ENCODE peak calls at places on chromosomes 13 and 19, in ten cellular contexts. I, C, S, V, D, E, Z, O, A and B are unnamed samples.
A peak's percentile ranks its signal among the peaks of the same experiment; 100 is the strongest.

GRCh38 chr13:112606125-112607001 is 18.4 kb upstream of the TUBGCP3 start:
- DNase-seq in V (peak; percentile 93), I (peak; percentile 48), S (peak; percentile 75), O (peak; percentile 76), C (peak; percentile 93), A (peak; percentile 94), Z (no peak), D (peak; percentile 85), E (peak; percentile 99), B (peak; percentile 78)

GRCh38 chr19:33440241-33440640 is 66.7 kb downstream of the CEBPG start:
- DNase-seq in O (no peak), A (no peak), D (no peak), V (no peak), E (no peak), Z (no peak), I (no peak), S (no peak), C (no peak), B (no peak)

GRCh38 chr19:37926255-37926654 is 19.2 kb downstream of the SIPA1L3 start:
- DNase-seq in I (no peak), V (no peak), S (no peak), A (no peak), D (no peak), C (no peak), Z (no peak), O (no peak), E (peak; percentile 58), B (no peak)

GRCh38 chr13:40992678-40993077 is 26.4 kb downstream of the ELF1 start:
- DNase-seq in Z (no peak), O (no peak), C (peak; percentile 29), E (no peak), I (no peak), V (no peak), A (no peak), S (no peak), D (peak; percentile 29), B (no peak)

GRCh38 chr13:45299194-45299593 is 41.8 kb downstream of the TPT1 start:
- DNase-seq in O (no peak), V (no peak), E (no peak), C (peak; percentile 70), A (no peak), Z (no peak), I (no peak), S (no peak), D (no peak), B (no peak)

GRCh38 chr19:39416626-39417120 is 4.2 kb downstream of the PLEKHG2 start:
- DNase-seq in A (no peak), I (no peak), E (no peak), C (no peak), D (no peak), S (no peak), V (no peak), Z (no peak), O (no peak), B (no peak)

GRCh38 chr19:38319421-38320258 is at the start of gene KCNK6:
- DNase-seq in C (peak; percentile 36), Z (no peak), E (no peak), S (peak; percentile 27), V (peak; percentile 56), D (no peak), A (peak; percentile 86), O (no peak), I (no peak), B (peak; percentile 13)

GRCh38 chr13:101018720-101019119 is 344.1 kb upstream of the TMTC4 start:
- DNase-seq in I (peak; percentile 43), C (no peak), V (no peak), Z (peak; percentile 26), S (no peak), A (no peak), O (peak; percentile 3), D (no peak), E (peak; percentile 93), B (no peak)

GRCh38 chr13:23629566-23630272 is 59.5 kb downstream of the TNFRSF19 start:
- DNase-seq in E (no peak), V (no peak), S (no peak), O (no peak), I (no peak), D (no peak), Z (no peak), A (no peak), C (no peak), B (no peak)

GRCh38 chr19:39946532-39946931 is 12.1 kb upstream of the FCGBP start:
- DNase-seq in V (no peak), A (no peak), Z (no peak), O (no peak), I (no peak), S (no peak), E (no peak), D (no peak), C (no peak), B (no peak)

GRCh38 chr13:99657848-99658265 is 156.6 kb downstream of the TM9SF2 start:
- DNase-seq in D (no peak), S (no peak), V (peak; percentile 21), A (peak; percentile 23), E (peak; percentile 59), O (peak; percentile 48), I (no peak), Z (no peak), C (peak; percentile 31), B (no peak)

GRCh38 chr19:18167975-18168645 is 5.5 kb upstream of the IFI30 start:
- DNase-seq in Z (no peak), E (peak; percentile 91), O (no peak), I (peak; percentile 37), A (peak; percentile 62), D (no peak), C (peak; percentile 50), S (peak; percentile 43), V (no peak), B (peak; percentile 61)

GRCh38 chr19:6794817-6795431 is 22.4 kb downstream of the VAV1 start:
- DNase-seq in E (no peak), Z (no peak), A (no peak), D (no peak), C (no peak), I (no peak), S (no peak), V (no peak), O (peak; percentile 43), B (no peak)

GRCh38 chr13:47038196-47038595 is 141.3 kb upstream of the HTR2A start:
- DNase-seq in I (no peak), D (no peak), O (no peak), E (no peak), Z (no peak), V (no peak), S (no peak), A (no peak), C (no peak), B (no peak)

GRCh38 chr13:20254076-20254475 is 22.0 kb upstream of the GJB6 start:
- DNase-seq in E (no peak), I (no peak), Z (no peak), S (no peak), O (no peak), A (no peak), V (no peak), D (no peak), C (no peak), B (no peak)

GRCh38 chr13:30364133-30364532 is 56.8 kb upstream of the KATNAL1 start:
- DNase-seq in C (peak; percentile 19), D (no peak), Z (no peak), A (no peak), S (no peak), O (no peak), I (no peak), V (no peak), E (no peak), B (no peak)

GRCh38 chr19:3055741-3056453 is 6.4 kb downstream of the TLE5 start:
- DNase-seq in S (no peak), Z (no peak), A (peak; percentile 88), V (no peak), E (no peak), I (no peak), D (no peak), C (no peak), O (peak; percentile 78), B (no peak)

GRCh38 chr19:42279148-42279901 is 10.3 kb downstream of the CIC start:
- DNase-seq in E (no peak), A (no peak), Z (no peak), I (peak; percentile 28), C (no peak), S (no peak), D (no peak), O (no peak), V (peak; percentile 3), B (no peak)

GRCh38 chr13:113458218-113459065 is 5.2 kb upstream of the ADPRHL1 start:
- DNase-seq in I (no peak), O (peak; percentile 21), C (peak; percentile 29), D (no peak), Z (no peak), S (no peak), V (peak; percentile 43), A (no peak), E (peak; percentile 49), B (no peak)

GRCh38 chr19:13128583-13128982 is 10.5 kb downstream of the NACC1 start:
- DNase-seq in A (no peak), V (no peak), S (no peak), D (no peak), O (no peak), E (no peak), I (no peak), C (no peak), Z (no peak), B (no peak)

GRCh38 chr19:58243351-58243750 is 14.6 kb downstream of the ZNF544 start:
- DNase-seq in Z (no peak), I (no peak), S (no peak), D (no peak), V (no peak), A (no peak), E (no peak), C (no peak), O (no peak), B (no peak)

GRCh38 chr19:33214621-33215020 is 11.0 kb downstream of the SLC7A10 start:
- DNase-seq in O (peak; percentile 72), V (no peak), Z (no peak), C (peak; percentile 47), A (peak; percentile 23), E (peak; percentile 76), S (no peak), I (no peak), D (no peak), B (no peak)

GRCh38 chr13:21672811-21673591 is 2.1 kb downstream of the FGF9 start:
- DNase-seq in V (no peak), I (no peak), A (peak; percentile 26), Z (no peak), O (no peak), S (no peak), E (no peak), C (no peak), D (no peak), B (no peak)

GRCh38 chr19:46932346-46932745 is 71.5 kb downstream of the ARHGAP35 start:
- DNase-seq in C (peak; percentile 57), V (no peak), O (no peak), D (no peak), S (no peak), E (no peak), Z (no peak), I (peak; percentile 46), A (no peak), B (no peak)

GRCh38 chr19:50514346-50515167 is 844 bp upstream of the ASPDH start:
- DNase-seq in D (no peak), I (no peak), A (no peak), V (no peak), Z (no peak), E (no peak), S (no peak), C (no peak), O (no peak), B (no peak)

GRCh38 chr19:35347171-35347929 is at the start of gene FFAR1:
- DNase-seq in I (no peak), V (no peak), Z (no peak), S (no peak), D (peak; percentile 66), C (no peak), O (no peak), E (no peak), A (no peak), B (no peak)

GRCh38 chr13:93268327-93269028 is 41.9 kb downstream of the GPC6 start:
- DNase-seq in E (no peak), O (no peak), A (no peak), Z (no peak), C (no peak), V (no peak), D (no peak), I (no peak), S (no peak), B (no peak)

GRCh38 chr19:57887195-57887941 is 1.5 kb downstream of the ZNF814 start:
- DNase-seq in V (no peak), D (no peak), Z (no peak), O (no peak), S (no peak), E (no peak), C (peak; percentile 50), I (no peak), A (no peak), B (no peak)